ENCODE peak calls at places on chromosomes 12 and 14, in nine cellular contexts. One of them, this sample, is unnamed.
A peak's percentile ranks its signal among the peaks of the same experiment; 100 is the strongest.

GRCh38 chr12:79402626-79403025 is 288.1 kb downstream of the PAWR start:
- DNase-seq in heart right ventricle: no peak
- DNase-seq in T-helper 2 cell: no peak
- DNase-seq in NCI-H2171: no peak
- DNase-seq in SW480: no peak
- DNase-seq in activated naive CD4-positive, alpha-beta T cell: no peak
- DNase-seq in frontal cortex: no peak
- DNase-seq in GOT3: no peak
- DNase-seq in HL-60: no peak
- DNase-seq in this sample: peak; percentile 46

GRCh38 chr12:93762059-93762719 is 85.0 kb downstream of the CRADD start:
- DNase-seq in activated naive CD4-positive, alpha-beta T cell: no peak
- DNase-seq in T-helper 2 cell: no peak
- DNase-seq in SW480: no peak
- DNase-seq in heart right ventricle: no peak
- DNase-seq in HL-60: no peak
- DNase-seq in frontal cortex: no peak
- DNase-seq in NCI-H2171: no peak
- DNase-seq in GOT3: no peak
- DNase-seq in this sample: no peak

GRCh38 chr12:66152732-66153131 is 17.1 kb downstream of the TMBIM4 start:
- DNase-seq in NCI-H2171: no peak
- DNase-seq in frontal cortex: no peak
- DNase-seq in activated naive CD4-positive, alpha-beta T cell: no peak
- DNase-seq in T-helper 2 cell: no peak
- DNase-seq in GOT3: no peak
- DNase-seq in SW480: no peak
- DNase-seq in HL-60: no peak
- DNase-seq in heart right ventricle: no peak
- DNase-seq in this sample: peak; percentile 59

GRCh38 chr12:108457006-108457733 is 57.9 kb upstream of the FICD start:
- DNase-seq in HL-60: peak; percentile 47
- DNase-seq in frontal cortex: peak; percentile 20
- DNase-seq in GOT3: no peak
- DNase-seq in NCI-H2171: peak; percentile 60
- DNase-seq in activated naive CD4-positive, alpha-beta T cell: no peak
- DNase-seq in SW480: peak; percentile 72
- DNase-seq in T-helper 2 cell: no peak
- DNase-seq in heart right ventricle: peak; percentile 19
- DNase-seq in this sample: peak; percentile 87

GRCh38 chr12:98002887-98003493 is 512.4 kb upstream of the TMPO start:
- DNase-seq in heart right ventricle: no peak
- DNase-seq in GOT3: no peak
- DNase-seq in frontal cortex: no peak
- DNase-seq in NCI-H2171: no peak
- DNase-seq in activated naive CD4-positive, alpha-beta T cell: no peak
- DNase-seq in SW480: peak; percentile 28
- DNase-seq in T-helper 2 cell: no peak
- DNase-seq in HL-60: peak; percentile 48
- DNase-seq in this sample: peak; percentile 0

GRCh38 chr14:74500417-74501134 is 7.0 kb downstream of the ISCA2 start:
- DNase-seq in HL-60: no peak
- DNase-seq in activated naive CD4-positive, alpha-beta T cell: no peak
- DNase-seq in heart right ventricle: no peak
- DNase-seq in frontal cortex: no peak
- DNase-seq in SW480: no peak
- DNase-seq in NCI-H2171: no peak
- DNase-seq in GOT3: no peak
- DNase-seq in T-helper 2 cell: no peak
- DNase-seq in this sample: no peak

GRCh38 chr14:100645200-100645985 is 58.2 kb upstream of the BEGAIN start:
- DNase-seq in activated naive CD4-positive, alpha-beta T cell: peak; percentile 50
- DNase-seq in T-helper 2 cell: peak; percentile 68
- DNase-seq in heart right ventricle: peak; percentile 80
- DNase-seq in SW480: peak; percentile 89
- DNase-seq in frontal cortex: peak; percentile 73
- DNase-seq in GOT3: peak; percentile 23
- DNase-seq in NCI-H2171: peak; percentile 97
- DNase-seq in HL-60: peak; percentile 93
- DNase-seq in this sample: peak; percentile 93

GRCh38 chr12:131608740-131609665 is 101.9 kb upstream of the SFSWAP start:
- DNase-seq in NCI-H2171: no peak
- DNase-seq in HL-60: peak; percentile 56
- DNase-seq in GOT3: no peak
- DNase-seq in heart right ventricle: peak; percentile 71
- DNase-seq in frontal cortex: peak; percentile 79
- DNase-seq in SW480: peak; percentile 36
- DNase-seq in activated naive CD4-positive, alpha-beta T cell: peak; percentile 37
- DNase-seq in T-helper 2 cell: peak; percentile 22
- DNase-seq in this sample: peak; percentile 75

GRCh38 chr12:133120385-133121191 is 9.5 kb downstream of the ZNF891 start:
- DNase-seq in SW480: no peak
- DNase-seq in heart right ventricle: no peak
- DNase-seq in NCI-H2171: no peak
- DNase-seq in frontal cortex: no peak
- DNase-seq in activated naive CD4-positive, alpha-beta T cell: no peak
- DNase-seq in HL-60: no peak
- DNase-seq in T-helper 2 cell: no peak
- DNase-seq in GOT3: no peak
- DNase-seq in this sample: no peak

GRCh38 chr14:99382781-99383456 is 97.7 kb downstream of the SETD3 start:
- DNase-seq in NCI-H2171: no peak
- DNase-seq in T-helper 2 cell: no peak
- DNase-seq in GOT3: no peak
- DNase-seq in HL-60: no peak
- DNase-seq in frontal cortex: no peak
- DNase-seq in SW480: peak; percentile 37
- DNase-seq in activated naive CD4-positive, alpha-beta T cell: no peak
- DNase-seq in heart right ventricle: no peak
- DNase-seq in this sample: peak; percentile 2

GRCh38 chr14:92492261-92492660 is 21.3 kb upstream of the RIN3 start:
- DNase-seq in HL-60: peak; percentile 72
- DNase-seq in NCI-H2171: no peak
- DNase-seq in T-helper 2 cell: no peak
- DNase-seq in frontal cortex: no peak
- DNase-seq in heart right ventricle: peak; percentile 23
- DNase-seq in SW480: no peak
- DNase-seq in GOT3: no peak
- DNase-seq in activated naive CD4-positive, alpha-beta T cell: no peak
- DNase-seq in this sample: no peak

GRCh38 chr12:27610380-27610779 is 85.9 kb upstream of the REP15 start:
- DNase-seq in T-helper 2 cell: no peak
- DNase-seq in GOT3: no peak
- DNase-seq in NCI-H2171: no peak
- DNase-seq in frontal cortex: no peak
- DNase-seq in heart right ventricle: no peak
- DNase-seq in HL-60: no peak
- DNase-seq in activated naive CD4-positive, alpha-beta T cell: no peak
- DNase-seq in SW480: peak; percentile 66
- DNase-seq in this sample: peak; percentile 59

GRCh38 chr12:47838286-47838931 is 18.7 kb upstream of the HDAC7 start:
- DNase-seq in heart right ventricle: no peak
- DNase-seq in activated naive CD4-positive, alpha-beta T cell: no peak
- DNase-seq in SW480: no peak
- DNase-seq in GOT3: no peak
- DNase-seq in HL-60: peak; percentile 24
- DNase-seq in NCI-H2171: no peak
- DNase-seq in T-helper 2 cell: no peak
- DNase-seq in frontal cortex: peak; percentile 54
- DNase-seq in this sample: peak; percentile 80

GRCh38 chr14:61280092-61280525 is 1.0 kb downstream of the TMEM30B start:
- DNase-seq in heart right ventricle: no peak
- DNase-seq in T-helper 2 cell: peak; percentile 21
- DNase-seq in HL-60: no peak
- DNase-seq in GOT3: no peak
- DNase-seq in SW480: no peak
- DNase-seq in NCI-H2171: no peak
- DNase-seq in frontal cortex: no peak
- DNase-seq in activated naive CD4-positive, alpha-beta T cell: peak; percentile 39
- DNase-seq in this sample: no peak

GRCh38 chr14:68510201-68510600 is 282.7 kb downstream of the ZFP36L1 start:
- DNase-seq in GOT3: no peak
- DNase-seq in T-helper 2 cell: no peak
- DNase-seq in activated naive CD4-positive, alpha-beta T cell: no peak
- DNase-seq in HL-60: no peak
- DNase-seq in SW480: no peak
- DNase-seq in frontal cortex: no peak
- DNase-seq in heart right ventricle: peak; percentile 65
- DNase-seq in NCI-H2171: no peak
- DNase-seq in this sample: peak; percentile 96

GRCh38 chr14:100902295-100902694 is 1.2 kb downstream of the RTL1 start:
- DNase-seq in frontal cortex: no peak
- DNase-seq in T-helper 2 cell: no peak
- DNase-seq in HL-60: no peak
- DNase-seq in heart right ventricle: no peak
- DNase-seq in activated naive CD4-positive, alpha-beta T cell: no peak
- DNase-seq in GOT3: no peak
- DNase-seq in SW480: no peak
- DNase-seq in NCI-H2171: no peak
- DNase-seq in this sample: no peak

GRCh38 chr14:101248840-101249675 is 312.2 kb upstream of the DIO3 start:
- DNase-seq in GOT3: no peak
- DNase-seq in frontal cortex: no peak
- DNase-seq in activated naive CD4-positive, alpha-beta T cell: no peak
- DNase-seq in NCI-H2171: no peak
- DNase-seq in heart right ventricle: no peak
- DNase-seq in T-helper 2 cell: no peak
- DNase-seq in SW480: no peak
- DNase-seq in HL-60: no peak
- DNase-seq in this sample: no peak

GRCh38 chr14:93081875-93082570 is 33.7 kb downstream of the ITPK1 start:
- DNase-seq in GOT3: no peak
- DNase-seq in heart right ventricle: no peak
- DNase-seq in T-helper 2 cell: no peak
- DNase-seq in SW480: no peak
- DNase-seq in activated naive CD4-positive, alpha-beta T cell: no peak
- DNase-seq in NCI-H2171: no peak
- DNase-seq in HL-60: no peak
- DNase-seq in frontal cortex: no peak
- DNase-seq in this sample: no peak

GRCh38 chr12:202081-202731 is 11.8 kb downstream of the SLC6A12 start:
- DNase-seq in heart right ventricle: no peak
- DNase-seq in activated naive CD4-positive, alpha-beta T cell: no peak
- DNase-seq in NCI-H2171: no peak
- DNase-seq in GOT3: no peak
- DNase-seq in HL-60: no peak
- DNase-seq in SW480: no peak
- DNase-seq in T-helper 2 cell: no peak
- DNase-seq in frontal cortex: no peak
- DNase-seq in this sample: no peak

GRCh38 chr14:95319312-95320075 is at the start of gene CLMN:
- DNase-seq in HL-60: peak; percentile 16
- DNase-seq in heart right ventricle: peak; percentile 21
- DNase-seq in activated naive CD4-positive, alpha-beta T cell: no peak
- DNase-seq in T-helper 2 cell: peak; percentile 6
- DNase-seq in SW480: peak; percentile 54
- DNase-seq in frontal cortex: peak; percentile 93
- DNase-seq in GOT3: no peak
- DNase-seq in NCI-H2171: peak; percentile 75
- DNase-seq in this sample: peak; percentile 75

GRCh38 chr14:101843665-101844064 is 82.2 kb downstream of the PPP2R5C start:
- DNase-seq in T-helper 2 cell: peak; percentile 23
- DNase-seq in HL-60: peak; percentile 25
- DNase-seq in GOT3: no peak
- DNase-seq in activated naive CD4-positive, alpha-beta T cell: no peak
- DNase-seq in frontal cortex: no peak
- DNase-seq in SW480: peak; percentile 9
- DNase-seq in heart right ventricle: no peak
- DNase-seq in NCI-H2171: no peak
- DNase-seq in this sample: no peak

GRCh38 chr12:87866602-87867292 is 162.5 kb downstream of the C12orf50 start:
- DNase-seq in frontal cortex: no peak
- DNase-seq in HL-60: peak; percentile 1
- DNase-seq in SW480: peak; percentile 16
- DNase-seq in GOT3: no peak
- DNase-seq in activated naive CD4-positive, alpha-beta T cell: no peak
- DNase-seq in heart right ventricle: no peak
- DNase-seq in T-helper 2 cell: no peak
- DNase-seq in NCI-H2171: no peak
- DNase-seq in this sample: peak; percentile 41

This sample was measured in adipocyte.